ENCODE peak calls at places on chromosomes 1 and 21, in four cellular contexts. P, M, D and H are unnamed samples. For H3K4me1 and H3K36me3, the result is how much of the 10 kb centered on the place peaks cover.

GRCh38 chr1:59043796-59044195 is 253.1 kb upstream of the FGGY start:
- DNase-seq in D (peak), M (peak), P (no peak), H (peak)

GRCh38 chr1:233406994-233407631 is 79.6 kb downstream of the MAP3K21 start:
- DNase-seq in D (no peak), M (no peak), P (no peak), H (no peak)

GRCh38 chr1:77424236-77424635 is 142.4 kb downstream of the AK5 start:
- DNase-seq in M (no peak), P (no peak), D (no peak), H (no peak)

GRCh38 chr1:172929006-172929405 is 121.7 kb downstream of the TNFSF18 start:
- DNase-seq in D (no peak), P (no peak), M (no peak), H (no peak)

GRCh38 chr1:90313756-90314155 is 318.8 kb downstream of the ZNF326 start:
- DNase-seq in P (no peak), D (no peak), M (no peak), H (no peak)

GRCh38 chr1:173097001-173097400 is 46.3 kb upstream of the TNFSF18 start:
- DNase-seq in P (no peak), D (no peak), M (no peak), H (no peak)

GRCh38 chr1:91513160-91513559 is 12.5 kb downstream of the CDC7 start:
- DNase-seq in P (no peak), D (no peak), M (no peak), H (no peak)

GRCh38 chr1:226664413-226665101 is 74.5 kb downstream of the ITPKB start:
- DNase-seq in M (peak), D (peak), P (no peak), H (peak)

GRCh38 chr21:34558166-34558565 is 46.2 kb upstream of the KCNE1 start:
- DNase-seq in P (no peak), D (no peak), M (no peak), H (no peak)

GRCh38 chr21:34992180-34992579 is 56.9 kb downstream of the RUNX1 start:
- DNase-seq in M (no peak), P (no peak), D (no peak), H (no peak)

GRCh38 chr1:228152097-228152917 is 2.6 kb downstream of the GJC2 start:
- DNase-seq in M (no peak), D (peak), P (no peak), H (no peak)

GRCh38 chr1:92995420-92996130 is 34.3 kb upstream of the DIPK1A start:
- DNase-seq in P (no peak), M (no peak), D (no peak), H (no peak)

GRCh38 chr1:117970251-117970650 is 40.7 kb downstream of the WDR3 start:
- DNase-seq in P (no peak), M (no peak), D (no peak), H (no peak)

GRCh38 chr1:233005703-233006102 is 55.3 kb downstream of the NTPCR start:
- DNase-seq in M (no peak), D (no peak), P (no peak), H (no peak)

GRCh38 chr1:227356582-227357228 is 38.4 kb upstream of the CDC42BPA start:
- DNase-seq in P (no peak), M (no peak), D (no peak), H (no peak)

GRCh38 chr21:43195131-43196021 is 26.6 kb downstream of the CRYAA start:
- DNase-seq in P (no peak), M (no peak), D (peak), H (peak)

GRCh38 chr21:44996501-44996921 is 56.7 kb downstream of the SLX9 start:
- DNase-seq in D (peak), P (no peak), M (no peak), H (peak)

GRCh38 chr21:44995257-44995941 is 55.6 kb downstream of the SLX9 start:
- DNase-seq in P (no peak), M (no peak), D (peak), H (peak)

GRCh38 chr21:44994581-44995171 is 54.8 kb downstream of the SLX9 start:
- DNase-seq in P (no peak), M (no peak), D (peak), H (no peak)

GRCh38 chr21:44996983-44997936 is 57.4 kb downstream of the SLX9 start:
- DNase-seq in D (peak), P (no peak), M (no peak), H (no peak)

GRCh38 chr21:44996096-44996495 is 56.3 kb downstream of the SLX9 start:
- DNase-seq in M (no peak), D (peak), P (no peak), H (no peak)
- H3K4me1 ChIP-seq in M (under half), D (half or more), P (under half), H (under half)

GRCh38 chr1:229625893-229626831 is at the start of the genes TAF5L and URB2:
- DNase-seq in P (peak), M (peak), D (peak), H (peak)
- TF ChIP-seq POLR2A in P (no peak), M (no peak), D (no peak), H (no peak)

DNA sequence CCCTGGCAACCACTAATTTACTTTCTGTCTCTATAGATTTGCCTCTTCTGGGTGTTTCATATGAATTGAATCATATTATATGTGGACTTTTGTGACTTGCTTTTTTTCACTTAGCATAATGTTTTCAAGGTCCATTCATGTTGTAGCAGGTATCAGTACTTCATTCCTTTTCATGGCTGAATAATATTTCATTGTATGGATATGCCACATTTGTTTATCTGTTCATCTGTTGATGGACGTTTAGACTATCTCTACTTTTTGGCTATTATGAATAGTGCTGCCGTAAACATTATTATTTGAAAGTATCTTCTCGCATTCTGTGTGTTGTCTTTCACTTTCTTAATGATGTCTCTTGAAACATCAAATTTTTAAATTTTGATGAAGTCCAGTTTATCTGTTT is 32.8 kb upstream of the CD101 start:
- DNase-seq in P (no peak), M (no peak), D (no peak), H (no peak)
- H3K36me3 ChIP-seq in P (under half), M (under half), D (under half), H (half or more)

GRCh38 chr1:85330206-85330605 is 53.8 kb upstream of the BCL10 start:
- DNase-seq in M (no peak), P (no peak), D (no peak), H (no peak)

GRCh38 chr1:85332575-85332974 is 56.1 kb upstream of the BCL10 start:
- DNase-seq in P (no peak), M (no peak), D (no peak), H (no peak)

GRCh38 chr1:85328713-85329376 is 52.4 kb upstream of the BCL10 start:
- DNase-seq in D (no peak), M (no peak), P (no peak), H (no peak)

GRCh38 chr1:85333186-85333585 is 56.8 kb upstream of the BCL10 start:
- DNase-seq in D (no peak), M (no peak), P (no peak), H (no peak)

DNA sequence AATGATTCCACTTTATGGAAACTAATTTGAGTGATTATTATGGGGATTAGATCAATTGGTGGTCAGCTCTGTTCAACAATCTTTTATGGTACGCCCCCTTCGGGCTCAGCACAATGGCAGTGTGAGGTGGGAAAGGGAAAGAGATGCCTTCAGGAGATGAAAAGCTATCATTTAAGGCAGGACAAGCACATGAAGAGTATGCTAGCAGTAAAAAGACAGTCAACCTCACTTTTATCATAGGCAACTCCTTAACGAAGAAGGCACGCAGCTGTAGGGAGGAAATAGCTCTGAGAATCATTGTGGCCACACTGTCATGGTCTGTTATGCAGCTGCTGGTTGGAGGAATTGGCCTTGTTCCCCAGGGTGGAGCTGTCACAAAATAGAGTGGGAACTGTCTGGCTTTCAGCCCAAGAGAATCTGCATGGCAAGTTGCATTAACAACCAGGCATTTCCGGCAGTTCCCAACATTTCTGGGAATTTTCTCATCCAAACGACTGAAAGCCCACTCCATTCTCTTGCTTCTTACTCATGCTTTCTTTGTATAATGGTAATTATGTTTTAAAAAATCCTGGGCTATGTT is 54.4 kb upstream of the BCL10 start:
- DNase-seq in D (no peak), M (no peak), P (no peak), H (peak)
- H3K4me1 ChIP-seq in D (under half), M (under half), P (under half), H (under half)

GRCh38 chr1:107687846-107688753 is 276.9 kb downstream of the VAV3 start:
- DNase-seq in P (no peak), M (no peak), D (no peak), H (no peak)
- TF ChIP-seq POLR2A in P (no peak), M (no peak), D (no peak), H (no peak)

GRCh38 chr1:156259805-156260204 is 11.9 kb upstream of the PAQR6 start:
- DNase-seq in M (no peak), D (no peak), P (no peak), H (no peak)

GRCh38 chr1:156260896-156261295 is 13.0 kb upstream of the PAQR6 start:
- DNase-seq in M (no peak), P (no peak), D (no peak), H (no peak)

GRCh38 chr1:156266051-156266450 is 16.6 kb downstream of the SMG5 start:
- DNase-seq in P (no peak), M (no peak), D (no peak), H (no peak)

GRCh38 chr1:156262461-156263287 is 14.8 kb upstream of the PAQR6 start:
- DNase-seq in M (no peak), D (no peak), P (no peak), H (no peak)

GRCh38 chr1:156263288-156263655 is 15.4 kb upstream of the PAQR6 start:
- DNase-seq in M (no peak), P (no peak), D (no peak), H (no peak)
- H3K36me3 ChIP-seq in M (under half), P (half or more), D (half or more), H (half or more)

GRCh38 chr1:116326486-116326885 is 46.6 kb upstream of the ATP1A1 start:
- DNase-seq in D (no peak), M (no peak), P (no peak), H (no peak)
- H3K4me1 ChIP-seq in D (under half), M (under half), P (under half), H (under half)

GRCh38 chr21:45972716-45973474 is 8.7 kb upstream of the COL6A1 start:
- DNase-seq in M (peak), P (no peak), D (peak), H (peak)

GRCh38 chr21:45972353-45972715 is 9.2 kb upstream of the COL6A1 start:
- DNase-seq in M (peak), D (peak), P (no peak), H (no peak)

GRCh38 chr21:45975017-45975595 is 6.5 kb upstream of the COL6A1 start:
- DNase-seq in M (peak), D (peak), P (no peak), H (peak)

GRCh38 chr21:45973475-45974072 is 8.0 kb upstream of the COL6A1 start:
- DNase-seq in P (no peak), M (peak), D (peak), H (peak)

DNA sequence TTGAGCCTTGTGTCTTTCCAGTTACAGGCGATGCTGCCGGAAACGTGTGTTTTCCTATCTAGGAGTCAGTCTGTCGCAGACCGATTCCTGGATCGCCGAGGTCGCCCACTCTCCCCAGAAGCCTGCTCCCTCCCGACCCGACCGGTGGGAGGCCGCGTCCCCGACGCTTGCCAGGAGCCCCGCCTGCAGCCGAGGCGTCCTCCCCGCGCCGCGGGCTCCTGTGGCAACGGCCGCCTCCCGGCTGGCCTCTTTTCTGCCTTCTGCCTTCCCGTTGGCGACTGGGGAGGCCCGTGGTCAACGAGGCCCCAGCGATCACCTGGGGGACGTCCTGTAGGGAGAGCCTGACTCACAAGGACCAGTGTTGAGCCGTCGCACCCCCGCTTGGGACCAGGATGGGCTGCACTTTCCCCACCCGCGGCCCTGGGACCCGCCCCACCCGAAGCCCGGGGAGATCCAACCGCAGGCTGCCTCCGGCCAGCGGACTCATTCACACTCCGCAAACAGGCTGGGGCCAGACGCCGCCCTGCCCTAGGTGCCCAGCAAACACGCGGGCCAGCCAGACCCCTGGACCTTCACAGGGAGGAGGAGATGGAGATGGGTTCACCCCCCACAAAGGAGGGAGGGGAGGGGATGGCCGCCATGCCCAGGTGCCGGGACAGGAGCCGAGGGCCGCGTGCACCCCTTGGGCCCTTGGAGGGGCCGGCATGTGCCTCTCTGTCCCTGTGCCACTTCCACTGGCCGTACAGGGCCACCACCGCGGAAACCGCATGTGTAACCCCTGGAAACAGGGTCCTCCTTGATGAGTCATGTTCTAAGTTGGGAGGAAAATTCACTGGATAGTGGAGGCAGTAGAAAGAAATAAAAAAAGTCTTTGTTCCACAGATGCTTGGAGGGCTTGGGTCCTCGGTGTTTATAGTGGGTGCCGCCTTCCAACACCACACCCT is 7.2 kb upstream of the COL6A1 start:
- DNase-seq in P (no peak), M (peak), D (peak), H (peak)
- TF ChIP-seq POLR2A in P (no peak), M (no peak), D (no peak), H (no peak)

DNA sequence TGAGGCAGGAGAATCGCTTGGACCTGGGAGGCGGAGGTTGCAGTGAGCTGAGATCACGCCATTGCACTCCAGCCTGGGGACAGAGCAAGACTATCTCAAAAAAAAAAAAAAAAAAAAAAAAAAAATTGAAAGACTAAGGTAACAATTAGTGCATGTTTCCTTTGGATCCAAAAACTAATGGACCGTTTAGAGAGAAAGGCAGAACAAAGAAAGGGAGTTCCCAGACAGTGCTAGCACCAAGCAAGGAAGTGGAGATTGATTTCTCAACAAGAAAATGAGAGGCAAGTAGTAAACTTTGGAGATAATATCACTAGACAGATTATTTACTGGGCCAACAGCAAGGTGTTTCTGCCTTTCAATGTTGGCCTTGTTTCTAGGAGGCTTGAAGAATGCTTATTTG is 24.2 kb downstream of the ATP1B1 start:
- DNase-seq in M (no peak), D (no peak), P (no peak), H (no peak)
- H3K36me3 ChIP-seq in M (under half), D (under half), P (under half), H (half or more)

GRCh38 chr1:35449334-35450008 is 107.7 kb downstream of the KIAA0319L start:
- DNase-seq in M (no peak), P (no peak), D (no peak), H (no peak)
- H3K4me1 ChIP-seq in M (under half), P (under half), D (under half), H (under half)